ENCODE peak calls at places on chromosomes 11 and 22, in six cellular contexts. One of them, this sample, is unnamed.

GRCh38 chr22:37627545-37627944 is 11.9 kb upstream of the SH3BP1 start:
- DNase-seq in amygdala: no peak
- DNase-seq in stromal cell of bone marrow: no peak
- DNase-seq in NCI-H1092: no peak
- DNase-seq in thoracic aorta: no peak
- DNase-seq in colonic mucosa: no peak
- DNase-seq in this sample: peak

GRCh38 chr11:82239498-82239897 is 494.2 kb downstream of the FAM181B start:
- DNase-seq in amygdala: no peak
- DNase-seq in stromal cell of bone marrow: no peak
- DNase-seq in NCI-H1092: no peak
- DNase-seq in thoracic aorta: no peak
- DNase-seq in colonic mucosa: no peak
- DNase-seq in this sample: no peak

GRCh38 chr22:40263191-40263590 is 83.1 kb upstream of the ADSL start:
- DNase-seq in amygdala: no peak
- DNase-seq in stromal cell of bone marrow: no peak
- DNase-seq in NCI-H1092: no peak
- DNase-seq in thoracic aorta: no peak
- DNase-seq in colonic mucosa: no peak
- DNase-seq in this sample: no peak

GRCh38 chr22:43228330-43228729 is 41.4 kb upstream of the TTLL12 start:
- DNase-seq in amygdala: no peak
- DNase-seq in stromal cell of bone marrow: no peak
- DNase-seq in NCI-H1092: no peak
- DNase-seq in thoracic aorta: no peak
- DNase-seq in colonic mucosa: peak
- DNase-seq in this sample: no peak

GRCh38 chr11:14119357-14119756 is 156.8 kb downstream of the SPON1 start:
- DNase-seq in amygdala: no peak
- DNase-seq in stromal cell of bone marrow: no peak
- DNase-seq in NCI-H1092: no peak
- DNase-seq in thoracic aorta: no peak
- DNase-seq in colonic mucosa: no peak
- DNase-seq in this sample: no peak

GRCh38 chr22:44180706-44181032 is at the start of gene PARVG:
- DNase-seq in amygdala: no peak
- DNase-seq in stromal cell of bone marrow: no peak
- DNase-seq in NCI-H1092: no peak
- DNase-seq in thoracic aorta: no peak
- DNase-seq in colonic mucosa: no peak
- DNase-seq in this sample: peak

GRCh38 chr22:49159711-49160110 is 668.0 kb downstream of the BRD1 start:
- DNase-seq in amygdala: no peak
- DNase-seq in stromal cell of bone marrow: no peak
- DNase-seq in NCI-H1092: no peak
- DNase-seq in thoracic aorta: no peak
- DNase-seq in colonic mucosa: no peak
- DNase-seq in this sample: no peak

GRCh38 chr11:70087446-70088167 is 9.5 kb downstream of the ANO1 start:
- DNase-seq in amygdala: no peak
- DNase-seq in stromal cell of bone marrow: no peak
- DNase-seq in NCI-H1092: no peak
- DNase-seq in thoracic aorta: no peak
- DNase-seq in colonic mucosa: no peak
- DNase-seq in this sample: no peak

GRCh38 chr11:123674297-123674696 is 19.9 kb upstream of the SCN3B start:
- DNase-seq in amygdala: no peak
- DNase-seq in stromal cell of bone marrow: no peak
- DNase-seq in NCI-H1092: no peak
- DNase-seq in thoracic aorta: no peak
- DNase-seq in colonic mucosa: no peak
- DNase-seq in this sample: no peak

GRCh38 chr11:88535916-88536547 is 198.5 kb upstream of the CTSC start:
- DNase-seq in amygdala: no peak
- DNase-seq in stromal cell of bone marrow: peak
- DNase-seq in NCI-H1092: no peak
- DNase-seq in thoracic aorta: no peak
- DNase-seq in colonic mucosa: no peak
- DNase-seq in this sample: peak

GRCh38 chr11:64211181-64211872 is 4.8 kb downstream of the FERMT3 start:
- DNase-seq in amygdala: no peak
- DNase-seq in stromal cell of bone marrow: no peak
- DNase-seq in NCI-H1092: no peak
- DNase-seq in thoracic aorta: no peak
- DNase-seq in colonic mucosa: no peak
- DNase-seq in this sample: no peak

GRCh38 chr11:7115775-7116174 is 27.0 kb downstream of the RBMXL2 start:
- DNase-seq in amygdala: no peak
- DNase-seq in stromal cell of bone marrow: no peak
- DNase-seq in NCI-H1092: no peak
- DNase-seq in thoracic aorta: no peak
- DNase-seq in colonic mucosa: no peak
- DNase-seq in this sample: no peak

GRCh38 chr11:68751331-68751856 is at the start of gene TESMIN:
- DNase-seq in amygdala: no peak
- DNase-seq in stromal cell of bone marrow: no peak
- DNase-seq in NCI-H1092: peak
- DNase-seq in thoracic aorta: peak
- DNase-seq in colonic mucosa: peak
- DNase-seq in this sample: peak

GRCh38 chr22:47997052-47997568 is 1234.7 kb downstream of the TBC1D22A start:
- DNase-seq in amygdala: no peak
- DNase-seq in stromal cell of bone marrow: no peak
- DNase-seq in NCI-H1092: no peak
- DNase-seq in thoracic aorta: no peak
- DNase-seq in colonic mucosa: no peak
- DNase-seq in this sample: no peak

GRCh38 chr11:47966621-47967020 is 13.7 kb upstream of the PTPRJ start:
- DNase-seq in amygdala: no peak
- DNase-seq in stromal cell of bone marrow: no peak
- DNase-seq in NCI-H1092: no peak
- DNase-seq in thoracic aorta: no peak
- DNase-seq in colonic mucosa: no peak
- DNase-seq in this sample: no peak

GRCh38 chr22:44348963-44349950 is 36.5 kb upstream of the SHISAL1 start:
- DNase-seq in amygdala: no peak
- DNase-seq in stromal cell of bone marrow: no peak
- DNase-seq in NCI-H1092: no peak
- DNase-seq in thoracic aorta: no peak
- DNase-seq in colonic mucosa: no peak
- DNase-seq in this sample: no peak

GRCh38 chr11:94731921-94732601 is 36.1 kb upstream of the AMOTL1 start:
- DNase-seq in amygdala: no peak
- DNase-seq in stromal cell of bone marrow: no peak
- DNase-seq in NCI-H1092: no peak
- DNase-seq in thoracic aorta: no peak
- DNase-seq in colonic mucosa: no peak
- DNase-seq in this sample: no peak

GRCh38 chr11:36162909-36163434 is 126.3 kb downstream of the COMMD9 start:
- DNase-seq in amygdala: no peak
- DNase-seq in stromal cell of bone marrow: no peak
- DNase-seq in NCI-H1092: peak
- DNase-seq in thoracic aorta: no peak
- DNase-seq in colonic mucosa: no peak
- DNase-seq in this sample: no peak

GRCh38 chr11:131867457-131868257 is 497.2 kb downstream of the NTM start:
- DNase-seq in amygdala: no peak
- DNase-seq in stromal cell of bone marrow: peak
- DNase-seq in NCI-H1092: peak
- DNase-seq in thoracic aorta: no peak
- DNase-seq in colonic mucosa: peak
- DNase-seq in this sample: no peak

GRCh38 chr11:70206226-70206785 is 3.2 kb downstream of the FADD start:
- DNase-seq in amygdala: no peak
- DNase-seq in stromal cell of bone marrow: no peak
- DNase-seq in NCI-H1092: no peak
- DNase-seq in thoracic aorta: no peak
- DNase-seq in colonic mucosa: no peak
- DNase-seq in this sample: no peak

GRCh38 chr11:64770120-64770519 is 8.2 kb downstream of the SF1 start:
- DNase-seq in amygdala: no peak
- DNase-seq in stromal cell of bone marrow: no peak
- DNase-seq in NCI-H1092: no peak
- DNase-seq in thoracic aorta: no peak
- DNase-seq in colonic mucosa: no peak
- DNase-seq in this sample: no peak

GRCh38 chr11:96763244-96763643 is 373.4 kb downstream of the JRKL start:
- DNase-seq in amygdala: no peak
- DNase-seq in stromal cell of bone marrow: no peak
- DNase-seq in NCI-H1092: no peak
- DNase-seq in thoracic aorta: no peak
- DNase-seq in colonic mucosa: no peak
- DNase-seq in this sample: no peak

GRCh38 chr11:60813324-60813723 is 28.2 kb downstream of the MS4A10 start:
- DNase-seq in amygdala: no peak
- DNase-seq in stromal cell of bone marrow: no peak
- DNase-seq in NCI-H1092: no peak
- DNase-seq in thoracic aorta: no peak
- DNase-seq in colonic mucosa: no peak
- DNase-seq in this sample: no peak